ENCODE peak calls at places on chromosome 17, in nine cellular contexts. A, Z, K, U, O, E, W, P and C are unnamed samples.

GRCh38 chr17:6674586-6674985 is 23.0 kb downstream of the C17orf100 start:
- DNase-seq in W (no peak), E (no peak), U (no peak), P (no peak), O (no peak), Z (no peak), A (no peak), K (no peak), C (no peak)

GRCh38 chr17:62933986-62934385 is 32.0 kb upstream of the TANC2 start:
- DNase-seq in E (no peak), A (no peak), U (no peak), P (no peak), O (no peak), Z (no peak), W (no peak), K (no peak), C (no peak)

GRCh38 chr17:1208966-1209365 is 29.2 kb upstream of the ABR start:
- DNase-seq in W (no peak), O (no peak), A (no peak), Z (no peak), K (no peak), E (no peak), U (no peak), P (no peak), C (no peak)

GRCh38 chr17:75981019-75981615 is 2.1 kb downstream of the TEN1 start:
- DNase-seq in A (no peak), Z (no peak), P (no peak), O (no peak), U (no peak), K (no peak), E (no peak), W (no peak), C (no peak)

GRCh38 chr17:59572301-59572924 is 7.0 kb downstream of the DHX40 start:
- DNase-seq in W (no peak), O (no peak), P (no peak), Z (no peak), E (no peak), U (no peak), A (no peak), K (peak; percentile 30), C (no peak)

GRCh38 chr17:40612510-40613244 is 34.9 kb downstream of the SMARCE1 start:
- DNase-seq in E (no peak), K (peak; percentile 68), A (peak; percentile 89), Z (no peak), W (no peak), O (no peak), P (no peak), U (no peak), C (peak; percentile 41)

GRCh38 chr17:9226794-9227135 is 205.5 kb downstream of the NTN1 start:
- DNase-seq in K (no peak), P (no peak), O (peak; percentile 15), U (no peak), W (peak; percentile 62), Z (no peak), E (no peak), A (peak; percentile 15), C (peak; percentile 39)

GRCh38 chr17:1643293-1643998 is 2.1 kb downstream of the SCARF1 start:
- DNase-seq in Z (no peak), O (peak; percentile 58), A (peak; percentile 74), W (peak; percentile 93), P (no peak), U (no peak), E (no peak), K (peak; percentile 42), C (peak; percentile 62)

GRCh38 chr17:67049025-67049739 is 4.8 kb downstream of the CACNG1 start:
- DNase-seq in A (no peak), E (no peak), K (no peak), P (no peak), Z (no peak), W (no peak), U (no peak), O (no peak), C (no peak)

GRCh38 chr17:57823469-57824401 is 26.1 kb downstream of the MRPS23 start:
- DNase-seq in Z (no peak), E (no peak), A (no peak), P (peak; percentile 39), O (no peak), U (no peak), K (no peak), W (no peak), C (no peak)